ENCODE peak calls at places on chromosomes 13 and 19, in eight cellular contexts. One of them, this sample, is unnamed.

GRCh38 chr19:45140533-45140932 is 20.2 kb downstream of the NKPD1 start:
- DNase-seq in HFF-Myc: no peak
- DNase-seq in coronary artery: no peak
- DNase-seq in psoas muscle: no peak
- DNase-seq in heart right ventricle: no peak
- DNase-seq in foreskin keratinocyte: no peak
- DNase-seq in GM06990: no peak
- DNase-seq in neural crest cell: no peak
- DNase-seq in this sample: no peak

GRCh38 chr19:41998246-41999020 is 4.4 kb upstream of the ATP1A3 start:
- DNase-seq in HFF-Myc: no peak
- DNase-seq in psoas muscle: no peak
- DNase-seq in heart right ventricle: peak
- DNase-seq in coronary artery: peak
- DNase-seq in foreskin keratinocyte: no peak
- DNase-seq in neural crest cell: peak
- DNase-seq in GM06990: peak
- DNase-seq in this sample: peak

GRCh38 chr19:3131168-3131567 is 4.7 kb upstream of the GNA15 start:
- DNase-seq in heart right ventricle: no peak
- DNase-seq in coronary artery: no peak
- DNase-seq in GM06990: no peak
- DNase-seq in neural crest cell: no peak
- DNase-seq in psoas muscle: no peak
- DNase-seq in HFF-Myc: no peak
- DNase-seq in foreskin keratinocyte: no peak
- DNase-seq in this sample: no peak

GRCh38 chr13:33536639-33537425 is 251.3 kb upstream of the STARD13 start:
- DNase-seq in psoas muscle: no peak
- DNase-seq in heart right ventricle: no peak
- DNase-seq in HFF-Myc: no peak
- DNase-seq in foreskin keratinocyte: no peak
- DNase-seq in GM06990: no peak
- DNase-seq in neural crest cell: no peak
- DNase-seq in coronary artery: no peak
- DNase-seq in this sample: no peak

GRCh38 chr19:45420871-45421270 is 2.8 kb downstream of the ERCC1 start:
- DNase-seq in foreskin keratinocyte: no peak
- DNase-seq in HFF-Myc: no peak
- DNase-seq in heart right ventricle: no peak
- DNase-seq in coronary artery: no peak
- DNase-seq in neural crest cell: no peak
- DNase-seq in psoas muscle: no peak
- DNase-seq in GM06990: no peak
- DNase-seq in this sample: no peak

GRCh38 chr13:44763604-44764311 is 187.6 kb upstream of the TSC22D1 start:
- DNase-seq in heart right ventricle: peak
- DNase-seq in HFF-Myc: no peak
- DNase-seq in coronary artery: no peak
- DNase-seq in neural crest cell: peak
- DNase-seq in psoas muscle: no peak
- DNase-seq in GM06990: peak
- DNase-seq in foreskin keratinocyte: no peak
- DNase-seq in this sample: no peak

GRCh38 chr13:76685938-76686337 is 200.3 kb downstream of the KCTD12 start:
- DNase-seq in coronary artery: no peak
- DNase-seq in foreskin keratinocyte: no peak
- DNase-seq in GM06990: no peak
- DNase-seq in psoas muscle: no peak
- DNase-seq in heart right ventricle: no peak
- DNase-seq in neural crest cell: no peak
- DNase-seq in HFF-Myc: no peak
- DNase-seq in this sample: no peak

GRCh38 chr13:20099319-20099718 is 61.5 kb downstream of the GJA3 start:
- DNase-seq in foreskin keratinocyte: no peak
- DNase-seq in heart right ventricle: no peak
- DNase-seq in psoas muscle: no peak
- DNase-seq in HFF-Myc: no peak
- DNase-seq in coronary artery: no peak
- DNase-seq in GM06990: no peak
- DNase-seq in neural crest cell: no peak
- DNase-seq in this sample: no peak

GRCh38 chr13:114067381-114067885 is 65.0 kb downstream of the RASA3 start:
- DNase-seq in foreskin keratinocyte: no peak
- DNase-seq in coronary artery: no peak
- DNase-seq in GM06990: peak
- DNase-seq in psoas muscle: no peak
- DNase-seq in HFF-Myc: peak
- DNase-seq in heart right ventricle: no peak
- DNase-seq in neural crest cell: no peak
- DNase-seq in this sample: no peak

DNA sequence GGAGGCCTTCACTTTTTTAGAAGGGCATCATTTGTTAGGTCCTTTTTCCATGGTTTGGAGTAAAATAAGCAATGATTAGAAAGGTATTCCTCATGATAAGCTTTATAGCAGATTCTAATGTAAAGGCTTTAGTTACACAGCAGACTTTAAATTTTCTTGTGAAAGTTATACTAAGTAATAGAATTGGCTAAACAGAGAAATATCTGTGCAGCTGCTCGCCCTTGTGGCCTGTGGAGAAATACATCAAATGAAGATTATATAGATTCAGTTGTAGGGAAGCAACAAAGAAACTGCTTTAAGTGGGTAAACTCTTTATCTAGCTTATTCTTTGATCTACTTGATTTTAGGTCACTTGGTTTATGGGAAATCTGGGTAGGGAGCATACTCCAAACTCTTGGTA is 1269.7 kb upstream of the SPRY2 start:
- DNase-seq in foreskin keratinocyte: no peak
- DNase-seq in coronary artery: no peak
- DNase-seq in GM06990: no peak
- DNase-seq in psoas muscle: no peak
- DNase-seq in heart right ventricle: no peak
- DNase-seq in neural crest cell: no peak
- DNase-seq in HFF-Myc: no peak
- DNase-seq in this sample: no peak
- TF ChIP-seq CTCF in foreskin keratinocyte: no peak
- TF ChIP-seq CTCF in coronary artery: no peak
- TF ChIP-seq CTCF in GM06990: no peak
- TF ChIP-seq CTCF in psoas muscle: no peak
- TF ChIP-seq CTCF in heart right ventricle: no peak
- TF ChIP-seq CTCF in neural crest cell: peak
- TF ChIP-seq CTCF in HFF-Myc: no peak
- TF ChIP-seq CTCF in this sample: no peak

DNA sequence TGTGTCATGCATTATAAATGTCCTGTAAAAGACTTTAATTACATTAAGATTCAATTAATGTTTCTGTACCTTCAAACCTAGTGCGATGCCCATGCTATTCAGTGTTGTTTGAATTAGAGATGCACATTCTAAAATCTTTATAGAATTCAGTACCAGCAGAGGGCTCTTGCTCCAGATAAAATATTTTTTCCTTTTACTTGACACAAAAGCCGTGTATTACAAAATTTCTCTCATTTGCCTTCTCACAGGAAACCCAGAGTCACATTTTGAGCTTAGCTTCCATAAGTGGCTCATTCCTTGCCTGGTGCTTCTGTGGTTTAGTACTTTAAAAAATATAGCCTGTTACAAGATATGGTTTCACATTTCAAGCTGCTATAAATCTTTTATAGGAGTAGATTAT is 101.2 kb downstream of the RNF17 start:
- DNase-seq in GM06990: no peak
- DNase-seq in HFF-Myc: no peak
- DNase-seq in neural crest cell: no peak
- DNase-seq in heart right ventricle: no peak
- DNase-seq in coronary artery: no peak
- DNase-seq in psoas muscle: no peak
- DNase-seq in foreskin keratinocyte: no peak
- DNase-seq in this sample: no peak
- TF ChIP-seq CTCF in GM06990: peak
- TF ChIP-seq CTCF in HFF-Myc: no peak
- TF ChIP-seq CTCF in neural crest cell: peak
- TF ChIP-seq CTCF in heart right ventricle: peak
- TF ChIP-seq CTCF in coronary artery: no peak
- TF ChIP-seq CTCF in psoas muscle: no peak
- TF ChIP-seq CTCF in foreskin keratinocyte: peak
- TF ChIP-seq CTCF in this sample: no peak

DNA sequence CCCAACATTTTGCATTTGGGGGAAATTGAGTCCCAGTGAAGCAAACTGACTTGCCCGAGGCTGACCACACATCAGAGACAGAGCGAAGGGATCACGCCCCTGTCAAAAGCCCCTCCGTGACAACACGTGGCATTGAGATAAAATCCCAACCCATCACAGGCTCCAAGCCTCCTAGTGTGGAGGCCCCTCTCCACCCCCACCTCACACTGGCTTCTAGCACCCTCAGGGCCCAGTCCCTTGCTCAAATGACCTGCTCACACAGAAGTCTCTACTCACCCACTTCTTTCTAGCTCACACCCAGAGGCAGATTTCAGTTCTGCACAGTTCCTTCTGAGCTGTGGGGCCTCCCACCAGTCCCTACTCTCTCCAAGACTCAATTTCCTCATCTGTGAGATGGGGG is 10.3 kb downstream of the HPN start:
- DNase-seq in heart right ventricle: no peak
- DNase-seq in HFF-Myc: no peak
- DNase-seq in coronary artery: no peak
- DNase-seq in GM06990: no peak
- DNase-seq in foreskin keratinocyte: no peak
- DNase-seq in neural crest cell: no peak
- DNase-seq in psoas muscle: no peak
- DNase-seq in this sample: no peak
- TF ChIP-seq CTCF in heart right ventricle: no peak
- TF ChIP-seq CTCF in HFF-Myc: no peak
- TF ChIP-seq CTCF in coronary artery: no peak
- TF ChIP-seq CTCF in GM06990: no peak
- TF ChIP-seq CTCF in foreskin keratinocyte: no peak
- TF ChIP-seq CTCF in neural crest cell: no peak
- TF ChIP-seq CTCF in psoas muscle: no peak
- TF ChIP-seq CTCF in this sample: no peak

GRCh38 chr13:97268772-97269171 is 46.6 kb downstream of the MBNL2 start:
- DNase-seq in heart right ventricle: no peak
- DNase-seq in coronary artery: no peak
- DNase-seq in HFF-Myc: no peak
- DNase-seq in foreskin keratinocyte: no peak
- DNase-seq in GM06990: no peak
- DNase-seq in psoas muscle: no peak
- DNase-seq in neural crest cell: no peak
- DNase-seq in this sample: no peak
- TF ChIP-seq CTCF in heart right ventricle: peak
- TF ChIP-seq CTCF in coronary artery: no peak
- TF ChIP-seq CTCF in HFF-Myc: no peak
- TF ChIP-seq CTCF in foreskin keratinocyte: peak
- TF ChIP-seq CTCF in GM06990: no peak
- TF ChIP-seq CTCF in psoas muscle: no peak
- TF ChIP-seq CTCF in neural crest cell: no peak
- TF ChIP-seq CTCF in this sample: no peak

GRCh38 chr13:59479629-59480028 is 684.1 kb downstream of the DIAPH3 start:
- DNase-seq in heart right ventricle: no peak
- DNase-seq in HFF-Myc: no peak
- DNase-seq in neural crest cell: no peak
- DNase-seq in GM06990: no peak
- DNase-seq in psoas muscle: no peak
- DNase-seq in coronary artery: no peak
- DNase-seq in foreskin keratinocyte: no peak
- DNase-seq in this sample: no peak

GRCh38 chr13:59476376-59476775 is 687.4 kb downstream of the DIAPH3 start:
- DNase-seq in GM06990: no peak
- DNase-seq in coronary artery: no peak
- DNase-seq in HFF-Myc: no peak
- DNase-seq in neural crest cell: no peak
- DNase-seq in foreskin keratinocyte: peak
- DNase-seq in heart right ventricle: no peak
- DNase-seq in psoas muscle: no peak
- DNase-seq in this sample: no peak

GRCh38 chr13:59478908-59479307 is 684.8 kb downstream of the DIAPH3 start:
- DNase-seq in HFF-Myc: no peak
- DNase-seq in heart right ventricle: no peak
- DNase-seq in psoas muscle: no peak
- DNase-seq in GM06990: no peak
- DNase-seq in coronary artery: no peak
- DNase-seq in neural crest cell: no peak
- DNase-seq in foreskin keratinocyte: no peak
- DNase-seq in this sample: no peak

GRCh38 chr13:59475911-59476310 is 687.8 kb downstream of the DIAPH3 start:
- DNase-seq in foreskin keratinocyte: no peak
- DNase-seq in heart right ventricle: no peak
- DNase-seq in GM06990: no peak
- DNase-seq in coronary artery: no peak
- DNase-seq in psoas muscle: no peak
- DNase-seq in HFF-Myc: no peak
- DNase-seq in neural crest cell: no peak
- DNase-seq in this sample: no peak

GRCh38 chr13:59477011-59477410 is 686.7 kb downstream of the DIAPH3 start:
- DNase-seq in coronary artery: no peak
- DNase-seq in neural crest cell: no peak
- DNase-seq in heart right ventricle: no peak
- DNase-seq in GM06990: no peak
- DNase-seq in foreskin keratinocyte: no peak
- DNase-seq in HFF-Myc: no peak
- DNase-seq in psoas muscle: no peak
- DNase-seq in this sample: no peak
- TF ChIP-seq CTCF in coronary artery: no peak
- TF ChIP-seq CTCF in neural crest cell: peak
- TF ChIP-seq CTCF in heart right ventricle: peak
- TF ChIP-seq CTCF in GM06990: peak
- TF ChIP-seq CTCF in foreskin keratinocyte: peak
- TF ChIP-seq CTCF in HFF-Myc: peak
- TF ChIP-seq CTCF in psoas muscle: no peak
- TF ChIP-seq CTCF in this sample: no peak

GRCh38 chr19:1247747-1248453 is 483 bp upstream of the MIDN start:
- DNase-seq in heart right ventricle: peak
- DNase-seq in psoas muscle: peak
- DNase-seq in GM06990: peak
- DNase-seq in HFF-Myc: no peak
- DNase-seq in neural crest cell: no peak
- DNase-seq in foreskin keratinocyte: peak
- DNase-seq in coronary artery: no peak
- DNase-seq in this sample: peak
- TF ChIP-seq CTCF in heart right ventricle: peak
- TF ChIP-seq CTCF in psoas muscle: peak
- TF ChIP-seq CTCF in GM06990: peak
- TF ChIP-seq CTCF in HFF-Myc: peak
- TF ChIP-seq CTCF in neural crest cell: no peak
- TF ChIP-seq CTCF in foreskin keratinocyte: peak
- TF ChIP-seq CTCF in coronary artery: no peak
- TF ChIP-seq CTCF in this sample: no peak

DNA sequence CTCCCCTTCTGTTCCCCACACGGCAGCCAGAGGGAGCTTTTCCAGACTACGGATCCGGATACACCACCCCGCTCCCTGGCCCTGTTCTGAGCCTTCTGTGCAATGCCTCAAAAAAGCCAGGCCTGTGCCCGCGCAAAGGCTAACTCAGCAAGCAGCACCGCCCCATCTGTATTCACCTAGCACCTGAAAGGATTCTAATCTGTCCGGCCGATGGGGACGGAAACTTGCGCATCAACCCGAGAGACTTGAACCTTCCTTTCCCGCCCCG is 589 bp downstream of the ZBTB45 start:
- DNase-seq in foreskin keratinocyte: peak
- DNase-seq in HFF-Myc: peak
- DNase-seq in heart right ventricle: peak
- DNase-seq in neural crest cell: peak
- DNase-seq in GM06990: no peak
- DNase-seq in coronary artery: peak
- DNase-seq in psoas muscle: peak
- DNase-seq in this sample: peak
- TF ChIP-seq CTCF in foreskin keratinocyte: peak
- TF ChIP-seq CTCF in HFF-Myc: peak
- TF ChIP-seq CTCF in heart right ventricle: peak
- TF ChIP-seq CTCF in neural crest cell: peak
- TF ChIP-seq CTCF in GM06990: peak
- TF ChIP-seq CTCF in coronary artery: no peak
- TF ChIP-seq CTCF in psoas muscle: peak
- TF ChIP-seq CTCF in this sample: no peak

GRCh38 chr19:33242129-33242528 is 16.5 kb upstream of the SLC7A10 start:
- DNase-seq in psoas muscle: no peak
- DNase-seq in heart right ventricle: no peak
- DNase-seq in neural crest cell: no peak
- DNase-seq in foreskin keratinocyte: no peak
- DNase-seq in GM06990: no peak
- DNase-seq in coronary artery: no peak
- DNase-seq in HFF-Myc: no peak
- DNase-seq in this sample: no peak
- TF ChIP-seq CTCF in psoas muscle: no peak
- TF ChIP-seq CTCF in heart right ventricle: no peak
- TF ChIP-seq CTCF in neural crest cell: no peak
- TF ChIP-seq CTCF in foreskin keratinocyte: no peak
- TF ChIP-seq CTCF in GM06990: no peak
- TF ChIP-seq CTCF in coronary artery: no peak
- TF ChIP-seq CTCF in HFF-Myc: no peak
- TF ChIP-seq CTCF in this sample: no peak

This sample was measured in activated B cell treated with CpG ODN at 0.5 μM for 24 hours.